ENCODE peak calls at places on chromosomes 6 and 20, in four cellular contexts. F is tibial nerve, V is esophagus squamous epithelium, I is spleen. U is an unnamed sample.

GRCh38 chr6:35377002-35377401 is 34.6 kb downstream of the PPARD start:
- DNase-seq in F (no peak), V (no peak), I (no peak), U (no peak)

GRCh38 chr6:127464881-127465459 is 5.8 kb upstream of the KIAA0408 start:
- DNase-seq in F (peak; percentile 61), V (no peak), I (no peak), U (no peak)

GRCh38 chr6:47733879-47734558 is 35.6 kb downstream of the ADGRF4 start:
- DNase-seq in F (peak; percentile 10), V (no peak), I (no peak), U (no peak)

GRCh38 chr20:3686867-3687321 is 5.1 kb upstream of the ADAM33 start:
- DNase-seq in F (peak; percentile 91), V (no peak), I (no peak), U (peak; percentile 82)

GRCh38 chr6:167134448-167135328 is 11.8 kb downstream of the CCR6 start:
- DNase-seq in F (no peak), V (no peak), I (no peak), U (no peak)

GRCh38 chr6:84568971-84569370 is 195.4 kb downstream of the TBX18 start:
- DNase-seq in F (no peak), V (no peak), I (no peak), U (no peak)

GRCh38 chr20:2654384-2654822 is 2.0 kb downstream of the NOP56 start:
- DNase-seq in F (no peak), V (no peak), I (no peak), U (no peak)

GRCh38 chr6:108598316-108598863 is 37.7 kb downstream of the FOXO3 start:
- DNase-seq in F (no peak), V (no peak), I (no peak), U (no peak)

GRCh38 chr20:18904624-18905023 is 91.0 kb downstream of the SCP2D1 start:
- DNase-seq in F (no peak), V (no peak), I (no peak), U (no peak)

GRCh38 chr6:129493396-129493902 is 216.5 kb downstream of the ARHGAP18 start:
- DNase-seq in F (no peak), V (no peak), I (no peak), U (no peak)

GRCh38 chr6:89368107-89368506 is 15.6 kb upstream of the UBE2J1 start:
- DNase-seq in F (peak; percentile 80), V (no peak), I (no peak), U (no peak)

GRCh38 chr20:14055127-14055742 is 59.9 kb downstream of the MACROD2 start:
- DNase-seq in F (peak; percentile 75), V (no peak), I (no peak), U (peak; percentile 20)

GRCh38 chr6:8825726-8826125 is 390.4 kb upstream of the SLC35B3 start:
- DNase-seq in F (no peak), V (no peak), I (no peak), U (no peak)

GRCh38 chr6:5303711-5304110 is 42.4 kb downstream of the FARS2 start:
- DNase-seq in F (no peak), V (no peak), I (no peak), U (no peak)

GRCh38 chr6:77290798-77291197 is 172.5 kb downstream of the HTR1B start:
- DNase-seq in F (no peak), V (no peak), I (no peak), U (no peak)

GRCh38 chr6:17700421-17701416 is 6.0 kb downstream of the NUP153 start:
- DNase-seq in F (no peak), V (no peak), I (no peak), U (no peak)

GRCh38 chr6:64012351-64013060 is 376.9 kb downstream of the PHF3 start:
- DNase-seq in F (peak; percentile 7), V (no peak), I (no peak), U (peak; percentile 55)

GRCh38 chr20:32457476-32457986 is 99.4 kb downstream of the ASXL1 start:
- DNase-seq in F (no peak), V (no peak), I (no peak), U (no peak)

GRCh38 chr20:32743237-32744112 is at the start of gene COMMD7:
- DNase-seq in F (peak; percentile 30), V (no peak), I (peak; percentile 95), U (no peak)

GRCh38 chr20:32456869-32457421 is 98.8 kb downstream of the ASXL1 start:
- DNase-seq in F (no peak), V (no peak), I (no peak), U (no peak)

GRCh38 chr6:85911067-85911466 is 268.4 kb upstream of the SYNCRIP start:
- DNase-seq in F (no peak), V (no peak), I (no peak), U (no peak)

GRCh38 chr6:16481680-16482079 is 243.3 kb downstream of the GMPR start:
- DNase-seq in F (no peak), V (no peak), I (no peak), U (no peak)

GRCh38 chr20:50536333-50536732 is 26.1 kb downstream of the PTPN1 start:
- DNase-seq in F (no peak), V (no peak), I (no peak), U (no peak)

GRCh38 chr6:154623391-154623790 is 109.8 kb upstream of the SCAF8 start:
- DNase-seq in F (no peak), V (no peak), I (no peak), U (no peak)

GRCh38 chr6:158039178-158039557 is 57.5 kb downstream of the SYNJ2 start:
- DNase-seq in F (no peak), V (no peak), I (no peak), U (no peak)

GRCh38 chr6:53746442-53747103 is 48.2 kb upstream of the LRRC1 start:
- DNase-seq in F (no peak), V (no peak), I (no peak), U (no peak)

GRCh38 chr20:44911264-44911921 is 1.5 kb downstream of the PABPC1L start:
- DNase-seq in F (peak; percentile 18), V (no peak), I (peak; percentile 83), U (no peak)

GRCh38 chr6:105402981-105403935 is at the start of gene PREP:
- DNase-seq in F (peak; percentile 55), V (peak; percentile 29), I (peak; percentile 98), U (peak; percentile 44)

GRCh38 chr6:22043284-22043962 is 253.4 kb downstream of the PRL start:
- DNase-seq in F (peak; percentile 22), V (no peak), I (no peak), U (no peak)

GRCh38 chr6:121515615-121516265 is 80.3 kb downstream of the GJA1 start:
- DNase-seq in F (no peak), V (no peak), I (no peak), U (no peak)

GRCh38 chr6:111888928-111889696 is 15.9 kb upstream of the FYN start:
- DNase-seq in F (no peak), V (no peak), I (no peak), U (no peak)

GRCh38 chr20:768426-768978 is at the start of gene SLC52A3:
- DNase-seq in F (no peak), V (no peak), I (no peak), U (no peak)

GRCh38 chr6:35478259-35478658 is 10.1 kb downstream of the RPL10A start:
- DNase-seq in F (no peak), V (no peak), I (no peak), U (no peak)

GRCh38 chr6:120735641-120736040 is 598.6 kb downstream of the TBC1D32 start:
- DNase-seq in F (no peak), V (no peak), I (no peak), U (no peak)

GRCh38 chr6:100617633-100618348 is 153.1 kb upstream of the SIM1 start:
- DNase-seq in F (no peak), V (no peak), I (no peak), U (no peak)

GRCh38 chr6:3748208-3748701 is 3.3 kb downstream of the PXDC1 start:
- DNase-seq in F (peak; percentile 73), V (no peak), I (no peak), U (no peak)

DNA sequence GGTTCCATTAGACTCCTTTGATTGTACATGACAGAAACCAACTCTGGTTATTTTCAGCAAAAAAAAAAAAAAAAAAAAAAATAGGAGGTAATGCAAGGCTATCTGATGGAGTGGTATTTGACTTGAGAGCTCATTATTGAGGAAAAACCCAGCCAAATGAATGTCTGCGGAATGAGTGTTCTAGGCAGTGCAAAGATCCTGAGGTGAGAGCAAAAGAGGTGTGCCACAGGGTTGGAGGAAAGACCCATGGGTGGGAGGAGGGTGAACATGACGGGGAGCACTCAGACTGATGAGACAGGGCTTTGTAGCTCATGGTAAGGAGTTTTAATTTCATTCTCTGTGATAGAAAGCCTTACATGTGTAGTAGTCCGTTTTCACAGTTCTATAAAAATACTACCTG is 188.9 kb downstream of the TSHZ2 start:
- DNase-seq in F (no peak), V (no peak), I (no peak), U (no peak)
- TF ChIP-seq CTCF in F (no peak), V (no peak), I (no peak), U (no peak)

DNA sequence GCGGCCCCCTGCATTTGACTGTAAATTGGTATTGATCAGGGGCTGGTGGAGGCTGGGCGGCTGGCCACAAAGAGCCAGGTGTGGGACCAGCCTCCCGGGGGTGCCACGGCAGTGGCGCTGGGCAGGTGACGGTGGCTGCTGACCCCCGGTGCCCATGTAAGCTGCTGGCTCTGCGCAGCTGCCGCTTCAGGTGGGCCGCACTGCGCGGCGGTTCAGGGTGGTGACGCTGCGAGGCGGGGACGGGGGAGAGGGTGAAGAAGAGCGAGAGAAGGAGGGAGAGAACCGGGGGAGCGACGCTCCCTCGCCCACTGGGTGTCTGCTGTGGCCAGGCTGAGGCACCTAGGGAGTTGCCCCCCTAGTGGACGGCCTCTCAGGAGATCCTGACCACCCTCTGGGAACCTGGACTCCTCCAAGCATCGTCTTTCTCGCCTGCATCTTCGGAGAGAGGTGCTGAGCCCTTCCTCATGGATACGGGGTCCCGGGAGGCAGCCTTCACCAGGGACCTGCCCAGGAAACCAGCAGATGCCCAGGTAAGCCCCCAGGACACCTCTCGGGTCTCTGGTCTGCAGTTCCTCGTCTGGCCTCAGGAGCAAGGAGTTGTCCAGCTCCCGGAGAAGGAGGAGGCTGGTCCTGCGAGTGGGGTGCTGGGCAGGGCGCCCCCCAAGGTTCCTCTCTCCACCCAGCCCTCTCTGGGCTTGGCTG is 77.5 kb upstream of the GATA5 start:
- DNase-seq in F (no peak), V (no peak), I (no peak), U (no peak)
- H3K27me3 ChIP-seq in F (peaks cover 99% of the 10 kb centered on the region), V (peaks cover 9% of the 10 kb centered on the region), I (peaks cover 4% of the 10 kb centered on the region), U (peaks cover 60% of the 10 kb centered on the region)

DNA sequence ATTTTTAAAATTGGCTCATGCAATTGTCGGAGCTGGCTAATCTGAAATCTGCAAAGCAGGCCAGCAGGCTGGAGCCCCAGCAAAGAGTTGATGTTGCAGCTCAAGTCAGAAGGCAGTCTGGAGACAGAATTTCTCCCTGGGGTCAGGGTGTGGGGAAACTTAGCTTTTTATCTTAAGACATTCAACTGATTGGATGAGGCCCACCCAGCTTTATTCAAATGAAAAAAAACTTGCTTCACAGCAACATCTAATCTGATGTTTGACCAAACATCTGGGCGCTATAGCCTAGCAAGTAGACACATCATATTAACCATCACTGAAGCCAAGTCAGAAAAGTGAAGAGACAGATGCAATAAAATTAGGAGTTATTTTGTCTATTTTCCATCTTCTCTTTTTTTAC is 108.8 kb upstream of the CCDC28A start:
- DNase-seq in F (no peak), V (no peak), I (no peak), U (no peak)
- TF ChIP-seq CTCF in F (no peak), V (no peak), I (no peak), U (no peak)

DNA sequence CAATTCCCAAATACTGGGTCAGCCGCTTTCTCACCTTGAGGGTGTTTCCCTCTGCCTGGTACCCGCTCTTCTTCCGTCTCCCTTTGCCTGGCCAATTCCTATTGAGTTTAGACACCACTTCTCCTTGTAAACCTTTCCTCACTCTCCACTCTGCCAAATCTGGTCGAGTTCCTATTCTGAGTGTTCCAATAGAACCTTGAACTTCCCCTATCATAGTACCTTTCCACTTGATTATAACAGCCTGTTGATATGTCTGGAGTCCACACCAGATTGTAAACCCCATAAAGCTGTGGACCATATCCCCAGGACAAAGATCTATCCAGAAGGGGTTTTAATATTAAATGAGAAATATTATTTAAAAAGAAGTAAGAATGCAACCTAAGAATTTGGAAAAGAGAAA is 35.9 kb upstream of the EDN1 start:
- DNase-seq in F (no peak), V (no peak), I (no peak), U (no peak)
- H3K27me3 ChIP-seq in F (no peaks in the 10 kb centered on the region), V (no peaks in the 10 kb centered on the region), I (no peaks in the 10 kb centered on the region), U (no peaks in the 10 kb centered on the region)

U was measured in AG04450.